ENCODE peak calls at places on chromosomes 11 and 22, in seven cellular contexts. W is AG04449, H is spleen, I is lower leg skin, N is WTC11, M is AG10803, S is RWPE1. Z is an unnamed sample.

GRCh38 chr11:70538641-70539359 is 140.5 kb downstream of the CTTN start:
- DNase-seq in H (peak), S (no peak), I (no peak), W (no peak), M (no peak), N (no peak), Z (no peak)

GRCh38 chr11:66003291-66003690 is 988 bp downstream of the BANF1 start:
- DNase-seq in I (no peak), H (no peak), S (no peak), W (no peak), M (no peak), N (no peak), Z (no peak)

GRCh38 chr11:108871152-108871551 is 206.3 kb downstream of the DDX10 start:
- DNase-seq in M (peak), W (no peak), S (no peak), I (no peak), H (no peak), N (peak), Z (peak)

GRCh38 chr11:61507962-61508824 is at the start of gene LRRC10B:
- DNase-seq in M (no peak), N (peak), I (no peak), S (no peak), H (no peak), W (no peak), Z (no peak)

GRCh38 chr11:86574493-86575207 is 97.8 kb downstream of the ME3 start:
- DNase-seq in I (no peak), W (no peak), S (no peak), H (no peak), N (no peak), M (no peak), Z (peak)

GRCh38 chr11:609355-609811 is 6.4 kb downstream of the IRF7 start:
- DNase-seq in S (no peak), W (no peak), N (no peak), H (no peak), M (no peak), I (peak), Z (no peak)

GRCh38 chr11:10450451-10451398 is 4.3 kb upstream of the AMPD3 start:
- DNase-seq in H (peak), S (peak), M (peak), N (peak), I (no peak), W (no peak), Z (no peak)

GRCh38 chr11:121551463-121551862 is 98.7 kb upstream of the SORL1-AS1 start:
- DNase-seq in H (no peak), W (no peak), S (no peak), N (no peak), M (no peak), I (no peak), Z (no peak)

GRCh38 chr22:35540600-35541253 is at the start of gene RASD2:
- DNase-seq in N (peak), M (peak), H (no peak), W (no peak), S (peak), I (no peak), Z (no peak)

GRCh38 chr11:76810151-76810853 is 27.1 kb downstream of the TSKU start:
- DNase-seq in I (no peak), M (peak), W (no peak), S (peak), N (no peak), H (peak), Z (peak)

GRCh38 chr11:128324531-128325141 is 262.7 kb downstream of the ETS1 start:
- DNase-seq in I (no peak), M (no peak), N (no peak), S (no peak), H (peak), W (no peak), Z (no peak)

GRCh38 chr11:62850911-62851806 is 11.8 kb upstream of the WDR74 start:
- DNase-seq in W (no peak), I (no peak), M (no peak), S (no peak), H (peak), N (no peak), Z (no peak)

GRCh38 chr11:127656266-127656879 is 655.8 kb upstream of the KIRREL3 start:
- DNase-seq in S (no peak), I (no peak), H (no peak), N (no peak), W (no peak), M (no peak), Z (no peak)

GRCh38 chr22:38032681-38033521 is 24.3 kb upstream of the PICK1 start:
- DNase-seq in H (no peak), I (no peak), W (no peak), N (no peak), M (peak), S (no peak), Z (peak)

GRCh38 chr11:66884443-66884842 is 27.6 kb downstream of the LRFN4 start:
- DNase-seq in M (no peak), H (no peak), W (no peak), S (no peak), N (no peak), I (no peak), Z (no peak)

GRCh38 chr11:10619281-10619680 is 50.8 kb upstream of the LYVE1 start:
- DNase-seq in W (no peak), H (no peak), S (no peak), I (no peak), N (no peak), M (no peak), Z (no peak)

GRCh38 chr11:72155751-72156150 is 20.2 kb downstream of the FOLR3 start:
- DNase-seq in N (no peak), S (no peak), W (no peak), I (no peak), M (no peak), H (no peak), Z (no peak)

GRCh38 chr11:64284048-64284961 is at the start of gene BAD:
- DNase-seq in M (peak), I (peak), H (peak), W (no peak), N (peak), S (peak), Z (peak)
- TF ChIP-seq CTCF in M (no peak), I (no peak), H (no peak), W (no peak), N (no peak), S (no peak), Z (no peak)

GRCh38 chr11:8247312-8247711 is 16.4 kb downstream of the LMO1 start:
- DNase-seq in M (no peak), W (no peak), H (peak), S (no peak), N (peak), I (no peak), Z (no peak)
- TF ChIP-seq CTCF in M (peak), W (peak), H (peak), S (no peak), N (peak), I (no peak), Z (peak)

DNA sequence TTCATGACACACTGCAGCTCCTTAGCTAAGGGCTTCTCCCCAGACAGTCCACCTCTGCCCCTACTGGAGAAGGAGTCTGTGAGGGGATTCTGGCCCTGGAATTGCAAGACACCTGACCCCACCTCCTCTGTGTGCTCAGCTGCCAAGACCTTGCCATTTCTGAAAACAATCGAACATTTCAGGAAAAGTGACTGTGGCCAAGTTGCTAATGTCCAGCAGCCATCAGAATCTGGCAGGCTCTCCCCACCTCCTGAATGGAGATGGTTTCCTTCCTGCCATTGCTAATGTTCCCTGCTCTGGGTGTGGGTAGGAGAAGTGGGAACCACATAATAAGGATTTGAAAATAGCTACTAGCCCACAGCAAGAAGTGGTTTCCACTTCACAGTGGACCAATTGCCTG is 127.2 kb upstream of the ALX4 start:
- DNase-seq in M (no peak), S (no peak), W (no peak), I (no peak), H (no peak), N (no peak), Z (no peak)
- TF ChIP-seq CTCF in M (no peak), S (no peak), W (no peak), I (no peak), H (no peak), N (no peak), Z (no peak)

DNA sequence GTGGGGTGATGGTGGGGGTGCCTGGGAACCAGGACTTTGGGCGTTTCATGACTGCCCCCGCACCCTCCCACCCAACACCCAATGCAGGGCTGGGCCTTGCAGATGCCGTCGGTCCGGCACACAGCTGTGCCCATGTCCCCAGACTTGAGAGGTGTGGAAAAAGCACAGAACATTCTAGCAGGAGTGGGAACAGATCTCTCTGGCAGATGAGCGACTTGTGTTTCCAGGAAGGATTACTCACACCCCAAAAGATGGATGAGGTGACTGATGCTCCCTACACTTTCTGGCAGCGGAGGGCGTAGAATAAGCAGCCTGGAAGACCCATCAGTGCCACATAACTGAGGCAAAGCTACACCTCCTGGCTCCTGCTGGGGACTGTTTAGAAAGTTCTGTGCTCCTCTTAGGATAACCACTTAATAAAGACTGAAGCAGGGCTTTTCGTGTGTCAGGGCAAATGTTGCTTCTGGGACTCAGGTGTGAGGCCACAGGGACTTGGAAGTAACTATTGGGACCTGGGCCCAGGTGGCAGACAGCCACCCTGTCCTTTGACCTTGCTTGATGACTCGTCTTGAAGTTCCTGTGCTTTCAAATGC is 24.2 kb downstream of the FBLN1 start:
- DNase-seq in S (no peak), M (peak), N (no peak), H (no peak), W (no peak), I (no peak), Z (no peak)
- TF ChIP-seq CTCF in S (no peak), M (peak), N (no peak), H (no peak), W (no peak), I (no peak), Z (no peak)

GRCh38 chr11:75800136-75800675 is 14.8 kb upstream of the UVRAG start:
- DNase-seq in S (no peak), W (no peak), M (no peak), H (peak), I (no peak), N (no peak), Z (no peak)

GRCh38 chr11:75801362-75802021 is 13.5 kb upstream of the UVRAG start:
- DNase-seq in H (peak), N (no peak), S (no peak), M (no peak), W (no peak), I (no peak), Z (no peak)

GRCh38 chr11:75802913-75803820 is 11.8 kb upstream of the UVRAG start:
- DNase-seq in S (peak), W (no peak), H (peak), I (peak), M (peak), N (peak), Z (peak)

GRCh38 chr11:75802022-75802912 is 12.7 kb upstream of the UVRAG start:
- DNase-seq in H (peak), M (no peak), S (no peak), N (no peak), I (no peak), W (no peak), Z (no peak)

GRCh38 chr11:75800728-75801361 is 14.2 kb upstream of the UVRAG start:
- DNase-seq in S (no peak), I (no peak), M (no peak), W (no peak), N (no peak), H (no peak), Z (no peak)
- TF ChIP-seq CTCF in S (no peak), I (no peak), M (no peak), W (no peak), N (no peak), H (no peak), Z (no peak)

GRCh38 chr22:17785185-17786184 is 11.2 kb upstream of the BID start:
- DNase-seq in S (no peak), W (no peak), M (peak), N (peak), I (no peak), H (peak), Z (peak)
- TF ChIP-seq CTCF in S (peak), W (peak), M (peak), N (peak), I (no peak), H (peak), Z (peak)

DNA sequence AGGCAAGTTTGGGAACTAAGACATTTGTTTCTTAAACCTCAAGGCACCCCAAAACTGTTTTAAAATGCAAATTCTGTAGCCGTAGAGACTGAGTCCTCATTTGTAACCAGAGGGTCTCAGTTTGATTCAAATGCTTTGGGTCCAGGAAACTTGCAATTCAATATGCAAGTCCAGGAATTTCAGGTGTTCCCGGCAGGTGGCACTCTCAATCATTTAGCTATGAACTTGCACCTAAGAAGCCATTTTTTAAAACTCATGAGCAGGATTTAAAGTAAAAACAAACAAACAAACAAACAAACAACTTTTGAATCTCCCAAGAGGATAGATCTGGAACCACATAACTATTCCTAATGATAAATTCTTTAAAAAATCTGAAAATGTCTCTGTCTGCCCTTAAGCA is 8.7 kb upstream of the ABTB2 start:
- DNase-seq in N (peak), M (peak), S (no peak), W (no peak), I (no peak), H (no peak), Z (peak)
- TF ChIP-seq CTCF in N (no peak), M (peak), S (no peak), W (no peak), I (no peak), H (no peak), Z (no peak)

GRCh38 chr11:13354335-13354734 is 76.7 kb downstream of the BMAL1 start:
- DNase-seq in I (peak), S (no peak), M (peak), N (peak), W (no peak), H (no peak), Z (peak)
- TF ChIP-seq CTCF in I (no peak), S (no peak), M (peak), N (peak), W (peak), H (no peak), Z (peak)